ENCODE peak calls at places on chromosomes 7 and 10, in seven cellular contexts. P, O, I, A, U, Q and L are unnamed samples.
A peak's percentile ranks its signal among the peaks of the same experiment; 100 is the strongest.

GRCh38 chr7:73369009-73369408 is 41.0 kb downstream of the FKBP6 start:
- DNase-seq in P (no peak), O (no peak), I (no peak), A (no peak), U (no peak), Q (peak; percentile 80), L (no peak)

GRCh38 chr10:121608669-121609190 is 10.5 kb upstream of the FGFR2 start:
- DNase-seq in P (peak; percentile 26), O (peak; percentile 43), I (peak; percentile 90), A (no peak), U (peak; percentile 81), Q (peak; percentile 13), L (peak; percentile 72)

GRCh38 chr10:133289761-133290160 is 13.1 kb upstream of the ADAM8 start:
- DNase-seq in P (no peak), O (no peak), I (no peak), A (no peak), U (no peak), Q (no peak), L (no peak)

GRCh38 chr10:17348111-17349008 is 106.0 kb downstream of the ST8SIA6 start:
- DNase-seq in P (peak; percentile 85), O (peak; percentile 83), I (no peak), A (no peak), U (peak; percentile 52), Q (no peak), L (no peak)

GRCh38 chr10:111990734-111991133 is 192.8 kb downstream of the GPAM start:
- DNase-seq in P (no peak), O (no peak), I (no peak), A (no peak), U (no peak), Q (no peak), L (peak; percentile 28)

GRCh38 chr10:118504044-118504944 is 91.2 kb downstream of the PRLHR start:
- DNase-seq in P (peak; percentile 65), O (peak; percentile 78), I (no peak), A (no peak), U (peak; percentile 19), Q (no peak), L (no peak)

GRCh38 chr10:21732067-21732772 is 198.2 kb downstream of the MLLT10 start:
- DNase-seq in P (peak; percentile 74), O (peak; percentile 44), I (no peak), A (no peak), U (peak; percentile 77), Q (peak; percentile 50), L (peak; percentile 79)

GRCh38 chr7:37527109-37527508 is 78.4 kb upstream of the ELMO1 start:
- DNase-seq in P (no peak), O (no peak), I (no peak), A (no peak), U (no peak), Q (no peak), L (no peak)

GRCh38 chr7:143126146-143126545 is 5.7 kb upstream of the PIP start:
- DNase-seq in P (no peak), O (no peak), I (no peak), A (no peak), U (no peak), Q (no peak), L (no peak)

GRCh38 chr10:8088504-8088903 is 34.0 kb downstream of the GATA3 start:
- DNase-seq in P (no peak), O (no peak), I (no peak), A (no peak), U (no peak), Q (no peak), L (no peak)

GRCh38 chr10:126240483-126240882 is 147.8 kb downstream of the ADAM12 start:
- DNase-seq in P (no peak), O (no peak), I (no peak), A (no peak), U (no peak), Q (no peak), L (no peak)

GRCh38 chr10:15252396-15252795 is 83.9 kb upstream of the NMT2 start:
- DNase-seq in P (no peak), O (no peak), I (no peak), A (no peak), U (no peak), Q (no peak), L (no peak)

GRCh38 chr7:28747854-28748253 is 210.3 kb downstream of the TRIL start:
- DNase-seq in P (no peak), O (no peak), I (no peak), A (no peak), U (no peak), Q (no peak), L (no peak)
- TF ChIP-seq SP1 in P (no peak), O (no peak), I (no peak), A (no peak), U (no peak), Q (no peak), L (no peak)

GRCh38 chr10:110326351-110327032 is 21.8 kb upstream of the SMNDC1 start:
- DNase-seq in P (no peak), O (peak; percentile 24), I (no peak), A (peak; percentile 51), U (no peak), Q (no peak), L (no peak)

GRCh38 chr10:110323503-110323902 is 18.8 kb upstream of the SMNDC1 start:
- DNase-seq in P (no peak), O (no peak), I (no peak), A (no peak), U (no peak), Q (no peak), L (no peak)

GRCh38 chr10:110324805-110325280 is 20.1 kb upstream of the SMNDC1 start:
- DNase-seq in P (no peak), O (no peak), I (no peak), A (peak; percentile 65), U (no peak), Q (no peak), L (no peak)

GRCh38 chr10:110321869-110322620 is 17.3 kb upstream of the SMNDC1 start:
- DNase-seq in P (no peak), O (no peak), I (no peak), A (no peak), U (no peak), Q (no peak), L (no peak)

GRCh38 chr10:110324201-110324804 is 19.6 kb upstream of the SMNDC1 start:
- DNase-seq in P (peak; percentile 17), O (no peak), I (no peak), A (no peak), U (no peak), Q (no peak), L (no peak)
- TF ChIP-seq SP1 in P (no peak), O (no peak), I (no peak), A (no peak), U (no peak), Q (no peak), L (no peak)

GRCh38 chr10:88523739-88524400 is 59.2 kb downstream of the RNLS start:
- DNase-seq in P (no peak), O (no peak), I (no peak), A (no peak), U (no peak), Q (no peak), L (no peak)

GRCh38 chr10:88527245-88527644 is 55.9 kb downstream of the RNLS start:
- DNase-seq in P (no peak), O (no peak), I (no peak), A (no peak), U (no peak), Q (no peak), L (no peak)

GRCh38 chr10:88528196-88528595 is 54.9 kb downstream of the RNLS start:
- DNase-seq in P (no peak), O (no peak), I (no peak), A (no peak), U (no peak), Q (no peak), L (no peak)

GRCh38 chr10:88522715-88523114 is 60.4 kb downstream of the RNLS start:
- DNase-seq in P (no peak), O (no peak), I (no peak), A (no peak), U (no peak), Q (no peak), L (no peak)

GRCh38 chr10:88525371-88526079 is 57.6 kb downstream of the RNLS start:
- DNase-seq in P (no peak), O (peak; percentile 42), I (no peak), A (no peak), U (no peak), Q (no peak), L (no peak)
- TF ChIP-seq SP1 in P (no peak), O (no peak), I (no peak), A (no peak), U (no peak), Q (no peak), L (no peak)

DNA sequence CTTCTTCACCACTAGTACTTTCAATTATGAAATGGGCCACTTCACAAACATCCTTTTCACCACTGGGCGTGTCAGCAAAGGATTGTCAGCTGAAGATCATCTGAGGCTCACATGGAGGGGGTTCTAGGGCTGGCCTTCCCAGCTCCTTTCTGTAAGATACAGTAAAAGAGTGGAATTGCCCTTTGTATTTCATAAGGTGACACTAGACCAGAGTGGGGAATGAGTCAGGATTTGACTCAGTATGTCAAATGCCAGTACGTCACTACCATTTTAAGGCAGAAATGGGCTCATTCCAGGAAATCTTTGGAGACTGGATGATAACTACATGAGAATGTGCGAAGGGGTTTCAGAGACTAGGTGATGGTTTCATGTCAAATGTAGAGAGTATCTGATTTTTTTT is 21.2 kb upstream of the BLOC1S2 start:
- DNase-seq in P (no peak), O (no peak), I (no peak), A (no peak), U (no peak), Q (no peak), L (no peak)
- TF ChIP-seq SP1 in P (no peak), O (no peak), I (no peak), A (no peak), U (no peak), Q (no peak), L (no peak)

GRCh38 chr7:27191716-27192545 is 6.9 kb upstream of the HOXA11 start:
- DNase-seq in P (no peak), O (no peak), I (peak; percentile 72), A (no peak), U (no peak), Q (no peak), L (peak; percentile 55)
- TF ChIP-seq SP1 in P (no peak), O (no peak), I (no peak), A (no peak), U (no peak), Q (no peak), L (no peak)